ENCODE peak calls at places on chromosomes 5 and 9, in four cellular contexts. One of them, this sample, is unnamed.

GRCh38 chr9:5719546-5719945 is 90.6 kb downstream of the RIC1 start:
- DNase-seq in lower lobe of right lung: no peak
- DNase-seq in neural progenitor cell: no peak
- DNase-seq in AG04449: no peak
- DNase-seq in this sample: no peak

GRCh38 chr5:56346717-56347116 is 113.6 kb upstream of the ANKRD55 start:
- DNase-seq in lower lobe of right lung: no peak
- DNase-seq in neural progenitor cell: no peak
- DNase-seq in AG04449: no peak
- DNase-seq in this sample: no peak

GRCh38 chr9:37732086-37732744 is 21.4 kb upstream of the TRMT10B start:
- DNase-seq in neural progenitor cell: no peak
- DNase-seq in AG04449: no peak
- DNase-seq in lower lobe of right lung: no peak
- DNase-seq in this sample: no peak

GRCh38 chr5:68343421-68343826 is 127.9 kb downstream of the PIK3R1 start:
- DNase-seq in neural progenitor cell: no peak
- DNase-seq in AG04449: no peak
- DNase-seq in lower lobe of right lung: no peak
- DNase-seq in this sample: peak

GRCh38 chr5:65861830-65862241 is 64.5 kb upstream of the ERBIN start:
- DNase-seq in neural progenitor cell: no peak
- DNase-seq in lower lobe of right lung: no peak
- DNase-seq in AG04449: peak
- DNase-seq in this sample: peak

GRCh38 chr5:158489207-158489532 is 610.5 kb downstream of the EBF1 start:
- DNase-seq in neural progenitor cell: no peak
- DNase-seq in AG04449: no peak
- DNase-seq in lower lobe of right lung: no peak
- DNase-seq in this sample: no peak

GRCh38 chr9:3773661-3774060 is 247.9 kb upstream of the RFX3 start:
- DNase-seq in neural progenitor cell: no peak
- DNase-seq in lower lobe of right lung: no peak
- DNase-seq in AG04449: no peak
- DNase-seq in this sample: no peak

GRCh38 chr5:178211095-178212048 is 7.0 kb downstream of the HNRNPAB start:
- DNase-seq in AG04449: no peak
- DNase-seq in neural progenitor cell: no peak
- DNase-seq in lower lobe of right lung: no peak
- DNase-seq in this sample: no peak

GRCh38 chr9:35790385-35791291 is 753 bp upstream of the NPR2 start:
- DNase-seq in neural progenitor cell: peak
- DNase-seq in lower lobe of right lung: peak
- DNase-seq in AG04449: peak
- DNase-seq in this sample: peak

GRCh38 chr9:105369911-105370310 is 77.9 kb upstream of the FSD1L start:
- DNase-seq in AG04449: no peak
- DNase-seq in neural progenitor cell: no peak
- DNase-seq in lower lobe of right lung: no peak
- DNase-seq in this sample: no peak

GRCh38 chr5:153959134-153959957 is 79.4 kb downstream of the FAM114A2 start:
- DNase-seq in neural progenitor cell: peak
- DNase-seq in AG04449: peak
- DNase-seq in lower lobe of right lung: no peak
- DNase-seq in this sample: peak

GRCh38 chr5:40401965-40402364 is 277.8 kb upstream of the PTGER4 start:
- DNase-seq in lower lobe of right lung: no peak
- DNase-seq in neural progenitor cell: no peak
- DNase-seq in AG04449: no peak
- DNase-seq in this sample: no peak

GRCh38 chr5:67308988-67309688 is 112.5 kb upstream of the CD180 start:
- DNase-seq in neural progenitor cell: no peak
- DNase-seq in AG04449: no peak
- DNase-seq in lower lobe of right lung: no peak
- DNase-seq in this sample: no peak

GRCh38 chr9:136901516-136902258 is 15.4 kb downstream of the TRAF2 start:
- DNase-seq in AG04449: no peak
- DNase-seq in lower lobe of right lung: no peak
- DNase-seq in neural progenitor cell: no peak
- DNase-seq in this sample: peak

GRCh38 chr5:102561894-102562760 is 63.3 kb upstream of the SLCO6A1 start:
- DNase-seq in lower lobe of right lung: peak
- DNase-seq in AG04449: no peak
- DNase-seq in neural progenitor cell: peak
- DNase-seq in this sample: peak

GRCh38 chr5:80141147-80141671 is 106.1 kb downstream of the THBS4 start:
- DNase-seq in AG04449: no peak
- DNase-seq in lower lobe of right lung: peak
- DNase-seq in neural progenitor cell: peak
- DNase-seq in this sample: peak

GRCh38 chr9:114718801-114719221 is 36.8 kb upstream of the TEX48 start:
- DNase-seq in AG04449: no peak
- DNase-seq in neural progenitor cell: no peak
- DNase-seq in lower lobe of right lung: no peak
- DNase-seq in this sample: no peak

GRCh38 chr9:77514886-77515711 is 133.0 kb downstream of the GNA14 start:
- DNase-seq in AG04449: no peak
- DNase-seq in neural progenitor cell: no peak
- DNase-seq in lower lobe of right lung: no peak
- DNase-seq in this sample: peak

GRCh38 chr5:108079754-108080153 is 302.1 kb downstream of the FBXL17 start:
- DNase-seq in lower lobe of right lung: no peak
- DNase-seq in neural progenitor cell: no peak
- DNase-seq in AG04449: peak
- DNase-seq in this sample: peak

GRCh38 chr5:77851229-77852067 is 75.3 kb upstream of the TBCA start:
- DNase-seq in lower lobe of right lung: no peak
- DNase-seq in neural progenitor cell: peak
- DNase-seq in AG04449: no peak
- DNase-seq in this sample: peak

GRCh38 chr9:16364347-16364746 is 506.1 kb downstream of the BNC2 start:
- DNase-seq in neural progenitor cell: no peak
- DNase-seq in lower lobe of right lung: peak
- DNase-seq in AG04449: no peak
- DNase-seq in this sample: no peak

GRCh38 chr5:159897786-159898393 is 18.4 kb upstream of the ADRA1B start:
- DNase-seq in lower lobe of right lung: peak
- DNase-seq in AG04449: no peak
- DNase-seq in neural progenitor cell: no peak
- DNase-seq in this sample: no peak

GRCh38 chr5:123696948-123697347 is 185.0 kb downstream of the CSNK1G3 start:
- DNase-seq in lower lobe of right lung: no peak
- DNase-seq in neural progenitor cell: no peak
- DNase-seq in AG04449: no peak
- DNase-seq in this sample: peak

GRCh38 chr9:33236571-33236970 is 3.4 kb upstream of the SPINK4 start:
- DNase-seq in AG04449: no peak
- DNase-seq in lower lobe of right lung: no peak
- DNase-seq in neural progenitor cell: no peak
- DNase-seq in this sample: no peak

GRCh38 chr9:81737871-81738507 is 48.6 kb upstream of the TLE1 start:
- DNase-seq in neural progenitor cell: no peak
- DNase-seq in lower lobe of right lung: no peak
- DNase-seq in AG04449: peak
- DNase-seq in this sample: peak

GRCh38 chr5:120657083-120657482 is 193.0 kb downstream of the PRR16 start:
- DNase-seq in lower lobe of right lung: no peak
- DNase-seq in AG04449: no peak
- DNase-seq in neural progenitor cell: no peak
- DNase-seq in this sample: no peak

GRCh38 chr5:7991125-7991821 is 122.3 kb downstream of the MTRR start:
- DNase-seq in neural progenitor cell: peak
- DNase-seq in lower lobe of right lung: no peak
- DNase-seq in AG04449: no peak
- DNase-seq in this sample: no peak

GRCh38 chr5:150641826-150642566 is 1.5 kb downstream of the SYNPO start:
- DNase-seq in AG04449: no peak
- DNase-seq in lower lobe of right lung: no peak
- DNase-seq in neural progenitor cell: peak
- DNase-seq in this sample: no peak

GRCh38 chr9:134698587-134699342 is 57.2 kb downstream of the COL5A1 start:
- DNase-seq in neural progenitor cell: peak
- DNase-seq in lower lobe of right lung: peak
- DNase-seq in AG04449: no peak
- DNase-seq in this sample: peak

GRCh38 chr5:100517301-100517974 is 17.7 kb upstream of the FAM174A start:
- DNase-seq in AG04449: no peak
- DNase-seq in neural progenitor cell: no peak
- DNase-seq in lower lobe of right lung: peak
- DNase-seq in this sample: no peak

GRCh38 chr5:126769703-126770102 is 7.2 kb upstream of the LMNB1 start:
- DNase-seq in lower lobe of right lung: no peak
- DNase-seq in neural progenitor cell: no peak
- DNase-seq in AG04449: no peak
- DNase-seq in this sample: no peak

GRCh38 chr5:175700991-175701390 is 43.1 kb downstream of the HRH2 start:
- DNase-seq in neural progenitor cell: no peak
- DNase-seq in AG04449: no peak
- DNase-seq in lower lobe of right lung: no peak
- DNase-seq in this sample: no peak

GRCh38 chr5:173981362-173981761 is 7.6 kb upstream of the C5orf47 start:
- DNase-seq in AG04449: no peak
- DNase-seq in lower lobe of right lung: no peak
- DNase-seq in neural progenitor cell: peak
- DNase-seq in this sample: no peak

GRCh38 chr9:78324068-78324650 is 27.2 kb downstream of the PSAT1 start:
- DNase-seq in AG04449: no peak
- DNase-seq in lower lobe of right lung: no peak
- DNase-seq in neural progenitor cell: no peak
- DNase-seq in this sample: no peak

GRCh38 chr5:133369161-133369783 is 243.1 kb downstream of the FSTL4 start:
- DNase-seq in lower lobe of right lung: no peak
- DNase-seq in neural progenitor cell: no peak
- DNase-seq in AG04449: no peak
- DNase-seq in this sample: no peak

GRCh38 chr9:136793063-136793946 is 2.2 kb downstream of the TMEM141 start:
- DNase-seq in AG04449: no peak
- DNase-seq in neural progenitor cell: no peak
- DNase-seq in lower lobe of right lung: no peak
- DNase-seq in this sample: no peak

GRCh38 chr5:91401175-91401574 is 18.1 kb upstream of the ARRDC3 start:
- DNase-seq in lower lobe of right lung: no peak
- DNase-seq in neural progenitor cell: no peak
- DNase-seq in AG04449: no peak
- DNase-seq in this sample: no peak

DNA sequence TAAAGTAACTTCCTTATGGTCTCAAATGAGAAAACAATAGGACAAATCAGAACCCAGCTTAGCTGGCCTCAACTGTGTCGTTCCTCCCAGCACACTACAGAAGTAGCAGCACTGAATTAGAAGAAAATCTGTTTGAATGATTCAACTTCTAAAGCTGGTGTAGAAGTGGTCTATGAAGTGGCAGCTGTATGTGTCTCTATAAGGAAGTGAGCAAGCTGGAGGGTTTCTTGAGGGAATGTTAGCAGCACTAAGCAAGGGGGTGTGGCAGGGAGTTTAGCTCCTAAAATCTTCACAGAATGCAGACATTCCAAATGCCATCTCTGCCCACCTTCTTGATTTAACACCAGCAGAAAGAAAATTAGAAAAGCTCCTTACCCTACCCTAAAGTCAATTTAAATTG is 4.1 kb downstream of the KLF9 start:
- DNase-seq in neural progenitor cell: no peak
- DNase-seq in lower lobe of right lung: no peak
- DNase-seq in AG04449: no peak
- DNase-seq in this sample: peak
- H3K4me3 ChIP-seq in neural progenitor cell: no peak
- H3K4me3 ChIP-seq in lower lobe of right lung: peak
- H3K4me3 ChIP-seq in AG04449: peak
- H3K4me3 ChIP-seq in this sample: peak

DNA sequence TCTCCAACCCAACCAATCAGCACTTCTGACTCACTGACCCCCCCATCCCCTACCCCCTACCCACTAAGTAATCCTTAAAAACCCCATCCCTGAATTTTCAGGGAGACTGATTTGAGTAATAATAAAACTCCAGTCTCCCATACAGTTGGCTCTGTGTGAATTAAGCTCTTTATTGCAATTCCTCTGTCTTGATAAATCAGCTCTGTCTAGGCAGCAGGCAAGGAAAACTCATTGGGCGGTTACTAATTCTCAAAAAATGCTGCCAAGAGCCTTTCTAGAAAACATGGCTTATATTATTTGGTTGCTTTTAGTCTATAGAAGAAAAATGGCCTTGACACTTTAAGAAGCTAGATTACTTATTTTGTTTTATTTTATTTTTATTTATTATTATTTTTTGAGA is 131.7 kb downstream of the SUSD1 start:
- DNase-seq in AG04449: no peak
- DNase-seq in neural progenitor cell: no peak
- DNase-seq in lower lobe of right lung: no peak
- DNase-seq in this sample: no peak
- TF ChIP-seq CTCF in AG04449: no peak
- TF ChIP-seq CTCF in neural progenitor cell: no peak
- TF ChIP-seq CTCF in lower lobe of right lung: no peak
- TF ChIP-seq CTCF in this sample: no peak

GRCh38 chr9:83977196-83977595 is 2.8 kb downstream of the HNRNPK start:
- DNase-seq in neural progenitor cell: no peak
- DNase-seq in AG04449: no peak
- DNase-seq in lower lobe of right lung: no peak
- DNase-seq in this sample: no peak
- H3K4me3 ChIP-seq in neural progenitor cell: peak
- H3K4me3 ChIP-seq in AG04449: peak
- H3K4me3 ChIP-seq in lower lobe of right lung: peak
- H3K4me3 ChIP-seq in this sample: no peak

GRCh38 chr5:52834320-52834719 is 46.6 kb downstream of the ITGA1 start:
- DNase-seq in neural progenitor cell: no peak
- DNase-seq in lower lobe of right lung: no peak
- DNase-seq in AG04449: no peak
- DNase-seq in this sample: no peak

GRCh38 chr5:52839285-52839684 is 51.6 kb downstream of the ITGA1 start:
- DNase-seq in neural progenitor cell: no peak
- DNase-seq in lower lobe of right lung: no peak
- DNase-seq in AG04449: no peak
- DNase-seq in this sample: no peak

GRCh38 chr5:52838306-52839015 is 50.7 kb downstream of the ITGA1 start:
- DNase-seq in neural progenitor cell: no peak
- DNase-seq in AG04449: no peak
- DNase-seq in lower lobe of right lung: no peak
- DNase-seq in this sample: peak

GRCh38 chr5:52837591-52838001 is 49.9 kb downstream of the ITGA1 start:
- DNase-seq in neural progenitor cell: no peak
- DNase-seq in AG04449: no peak
- DNase-seq in lower lobe of right lung: no peak
- DNase-seq in this sample: peak

DNA sequence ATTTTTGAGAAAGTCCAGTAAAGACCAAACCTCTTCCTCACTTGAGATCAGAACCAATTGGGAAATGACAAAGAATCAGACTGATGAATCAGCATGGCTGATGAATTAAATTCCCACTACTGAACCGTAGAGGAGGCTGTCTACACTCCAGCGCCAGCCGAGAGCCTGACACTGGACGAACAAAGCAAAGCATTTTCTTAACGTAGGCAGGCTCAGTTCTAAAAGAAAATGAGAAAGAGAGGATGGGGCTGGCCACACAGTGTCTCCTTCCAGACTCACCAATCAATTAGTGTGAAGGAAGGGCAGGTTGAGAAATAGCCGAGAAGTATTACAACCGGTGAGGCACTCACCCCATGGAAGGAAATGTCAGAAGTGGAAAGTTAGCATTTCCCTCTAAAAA is 49.4 kb downstream of the ITGA1 start:
- DNase-seq in lower lobe of right lung: no peak
- DNase-seq in neural progenitor cell: peak
- DNase-seq in AG04449: no peak
- DNase-seq in this sample: peak
- TF ChIP-seq CTCF in lower lobe of right lung: no peak
- TF ChIP-seq CTCF in neural progenitor cell: no peak
- TF ChIP-seq CTCF in AG04449: no peak
- TF ChIP-seq CTCF in this sample: peak

This sample was measured in cardiac fibroblast.